ENCODE peak calls at places on chromosome 18, in six cellular contexts. T, C, B, W, X and H are unnamed samples.

GRCh38 chr18:48949606-48950535 is 894 bp downstream of the SMAD7 start:
- DNase-seq in T (no peak), C (no peak), B (peak), W (no peak), X (no peak), H (no peak)

GRCh38 chr18:36158261-36158867 is 28.7 kb downstream of the ELP2 start:
- DNase-seq in T (no peak), C (no peak), B (no peak), W (no peak), X (no peak), H (no peak)

GRCh38 chr18:11752116-11752911 is 63.2 kb downstream of the GNAL start:
- DNase-seq in T (no peak), C (no peak), B (no peak), W (no peak), X (peak), H (no peak)

GRCh38 chr18:69948919-69949537 is 1.4 kb upstream of the CD226 start:
- DNase-seq in T (no peak), C (peak), B (no peak), W (no peak), X (no peak), H (peak)

GRCh38 chr18:32450026-32450681 is 20.5 kb downstream of the GAREM1 start:
- DNase-seq in T (no peak), C (no peak), B (no peak), W (no peak), X (no peak), H (no peak)

GRCh38 chr18:37659906-37660305 is 94.3 kb upstream of the CELF4 start:
- DNase-seq in T (no peak), C (no peak), B (no peak), W (no peak), X (no peak), H (no peak)

GRCh38 chr18:22363867-22364463 is 53.8 kb downstream of the CTAGE1 start:
- DNase-seq in T (no peak), C (no peak), B (no peak), W (no peak), X (no peak), H (no peak)

GRCh38 chr18:44079602-44080001 is 601.1 kb upstream of the SETBP1 start:
- DNase-seq in T (no peak), C (no peak), B (no peak), W (no peak), X (no peak), H (no peak)

GRCh38 chr18:6210349-6211173 is 204.2 kb downstream of the L3MBTL4 start:
- DNase-seq in T (no peak), C (no peak), B (no peak), W (no peak), X (no peak), H (no peak)

GRCh38 chr18:13551305-13551603 is 175.1 kb downstream of the FAM210A start:
- DNase-seq in T (no peak), C (no peak), B (no peak), W (no peak), X (no peak), H (no peak)

GRCh38 chr18:59268722-59269562 is 4.3 kb downstream of the RAX start:
- DNase-seq in T (no peak), C (peak), B (peak), W (no peak), X (peak), H (no peak)

GRCh38 chr18:48249841-48250240 is 159.3 kb downstream of the ZBTB7C start:
- DNase-seq in T (no peak), C (no peak), B (no peak), W (no peak), X (no peak), H (no peak)

GRCh38 chr18:5145168-5145857 is 51.7 kb downstream of the AKAIN1 start:
- DNase-seq in T (no peak), C (no peak), B (no peak), W (no peak), X (no peak), H (no peak)

GRCh38 chr18:61194726-61195125 is 138.5 kb upstream of the CDH20 start:
- DNase-seq in T (no peak), C (no peak), B (no peak), W (no peak), X (no peak), H (no peak)

GRCh38 chr18:56888978-56889377 is 237.8 kb downstream of the WDR7 start:
- DNase-seq in T (no peak), C (no peak), B (no peak), W (no peak), X (no peak), H (no peak)

GRCh38 chr18:11951390-11951851 is 29.9 kb upstream of the IMPA2 start:
- DNase-seq in T (no peak), C (no peak), B (no peak), W (no peak), X (no peak), H (no peak)

GRCh38 chr18:3998698-3999333 is 456.3 kb downstream of the DLGAP1 start:
- DNase-seq in T (no peak), C (no peak), B (no peak), W (peak), X (no peak), H (no peak)

GRCh38 chr18:22015156-22015555 is 154.2 kb upstream of the GATA6 start:
- DNase-seq in T (no peak), C (no peak), B (no peak), W (no peak), X (no peak), H (no peak)

GRCh38 chr18:69705987-69706386 is 241.7 kb downstream of the CD226 start:
- DNase-seq in T (no peak), C (no peak), B (no peak), W (no peak), X (no peak), H (no peak)

GRCh38 chr18:10923671-10924070 is 225.7 kb downstream of the PIEZO2 start:
- DNase-seq in T (no peak), C (no peak), B (no peak), W (no peak), X (no peak), H (no peak)

GRCh38 chr18:63157293-63158011 is 162.1 kb downstream of the BCL2 start:
- DNase-seq in T (no peak), C (no peak), B (no peak), W (no peak), X (no peak), H (no peak)
- TF ChIP-seq POLR2A in T (no peak), C (peak), B (no peak), W (no peak), X (no peak), H (no peak)

GRCh38 chr18:63148449-63149199 is 170.9 kb downstream of the BCL2 start:
- DNase-seq in T (no peak), C (no peak), B (no peak), W (peak), X (no peak), H (peak)
- TF ChIP-seq POLR2A in T (no peak), C (no peak), B (no peak), W (no peak), X (no peak), H (no peak)

DNA sequence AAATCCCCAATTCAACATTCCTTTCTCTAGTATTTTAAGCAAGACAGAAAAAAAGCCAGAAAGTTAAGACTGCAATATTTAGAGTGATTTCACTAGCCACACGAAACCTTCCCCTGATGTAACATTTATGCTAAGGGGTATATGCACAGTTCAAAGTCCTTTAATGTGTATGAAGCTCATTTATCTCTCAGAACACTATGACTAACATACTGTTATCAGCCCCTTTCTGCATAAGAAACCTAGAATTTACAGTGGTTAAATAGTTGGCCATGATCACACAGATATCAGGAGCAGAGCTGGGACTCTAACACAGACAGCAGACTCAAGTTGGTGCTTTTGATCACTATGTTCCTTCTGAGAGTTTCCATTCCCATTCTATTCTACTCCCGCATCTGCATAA is 185.5 kb downstream of the CDH2 start:
- DNase-seq in T (no peak), C (no peak), B (no peak), W (no peak), X (no peak), H (no peak)
- TF ChIP-seq POLR2A in T (no peak), C (no peak), B (no peak), W (no peak), X (no peak), H (no peak)

GRCh38 chr18:52750995-52751394 is 411.0 kb downstream of the DCC start:
- DNase-seq in T (no peak), C (no peak), B (no peak), W (no peak), X (no peak), H (no peak)
- TF ChIP-seq POLR2A in T (no peak), C (no peak), B (no peak), W (no peak), X (no peak), H (no peak)